ENCODE peak calls at places on chromosomes 7 and 10, in seven cellular contexts. J, H, D, Q, K, E and M are unnamed samples. For H3K36me3, the result is how much of the 10 kb centered on the place peaks cover.

GRCh38 chr7:91265693-91266066 is 1.4 kb downstream of the FZD1 start:
- DNase-seq in J (no peak), H (no peak), D (peak), Q (no peak), K (peak), E (no peak), M (no peak)

GRCh38 chr10:98349508-98349922 is 65.5 kb downstream of the PYROXD2 start:
- DNase-seq in J (peak), H (peak), D (peak), Q (no peak), K (no peak), E (peak), M (no peak)

GRCh38 chr7:1705856-1706255 is 35.8 kb downstream of the ELFN1 start:
- DNase-seq in J (no peak), H (no peak), D (no peak), Q (peak), K (no peak), E (no peak), M (no peak)

GRCh38 chr7:38222481-38223096 is 44.5 kb downstream of the STARD3NL start:
- DNase-seq in J (no peak), H (peak), D (no peak), Q (peak), K (peak), E (peak), M (no peak)

GRCh38 chr10:29554660-29555059 is 80.1 kb downstream of the SVIL start:
- DNase-seq in J (no peak), H (peak), D (no peak), Q (no peak), K (peak), E (no peak), M (no peak)

GRCh38 chr7:140732436-140732835 is 35.9 kb downstream of the NDUFB2 start:
- DNase-seq in J (no peak), H (no peak), D (no peak), Q (no peak), K (peak), E (no peak), M (no peak)

GRCh38 chr7:44141221-44141850 is at the start of gene MYL7:
- DNase-seq in J (no peak), H (no peak), D (no peak), Q (peak), K (no peak), E (no peak), M (no peak)

GRCh38 chr7:142654398-142654797 is 94.9 kb upstream of the PRSS1 start:
- DNase-seq in J (no peak), H (no peak), D (no peak), Q (no peak), K (no peak), E (peak), M (no peak)

GRCh38 chr10:87593702-87594101 is 66.0 kb upstream of the PAPSS2 start:
- DNase-seq in J (no peak), H (peak), D (no peak), Q (peak), K (no peak), E (no peak), M (no peak)

GRCh38 chr10:44102726-44103255 is 282.1 kb downstream of the CXCL12 start:
- DNase-seq in J (no peak), H (no peak), D (no peak), Q (no peak), K (no peak), E (no peak), M (no peak)

GRCh38 chr7:82745117-82745516 is 301.5 kb upstream of the CACNA2D1 start:
- DNase-seq in J (no peak), H (peak), D (no peak), Q (no peak), K (peak), E (no peak), M (no peak)

GRCh38 chr10:109126541-109126940 is 796.8 kb downstream of the XPNPEP1 start:
- DNase-seq in J (no peak), H (no peak), D (no peak), Q (no peak), K (no peak), E (no peak), M (no peak)

GRCh38 chr10:74244097-74244685 is 93.2 kb downstream of the ADK start:
- DNase-seq in J (no peak), H (peak), D (no peak), Q (peak), K (peak), E (peak), M (peak)

GRCh38 chr10:118960166-118961090 is 69.1 kb upstream of the NANOS1 start:
- DNase-seq in J (no peak), H (no peak), D (no peak), Q (no peak), K (no peak), E (peak), M (peak)

GRCh38 chr10:86651631-86652331 is 2.6 kb upstream of the OPN4 start:
- DNase-seq in J (no peak), H (no peak), D (peak), Q (peak), K (no peak), E (no peak), M (no peak)

GRCh38 chr10:110872984-110873569 is 1.3 kb downstream of the PDCD4 start:
- DNase-seq in J (no peak), H (no peak), D (no peak), Q (no peak), K (no peak), E (no peak), M (no peak)

GRCh38 chr7:27102578-27103442 is at the start of gene HOXA2:
- DNase-seq in J (no peak), H (peak), D (peak), Q (no peak), K (no peak), E (no peak), M (no peak)

GRCh38 chr10:65518379-65518778 is 1407.5 kb upstream of the LRRTM3 start:
- DNase-seq in J (no peak), H (no peak), D (no peak), Q (no peak), K (no peak), E (no peak), M (no peak)

GRCh38 chr10:31999261-31999660 is 57.0 kb downstream of the KIF5B start:
- DNase-seq in J (no peak), H (no peak), D (no peak), Q (no peak), K (no peak), E (no peak), M (no peak)

GRCh38 chr10:74099836-74100235 is 50.8 kb downstream of the AP3M1 start:
- DNase-seq in J (no peak), H (no peak), D (no peak), Q (no peak), K (no peak), E (no peak), M (no peak)

GRCh38 chr10:117374506-117375359 is 507 bp downstream of the PDZD8 start:
- DNase-seq in J (peak), H (peak), D (peak), Q (peak), K (peak), E (peak), M (peak)

GRCh38 chr7:78121878-78122277 is 323.3 kb downstream of the PHTF2 start:
- DNase-seq in J (no peak), H (no peak), D (no peak), Q (no peak), K (no peak), E (no peak), M (no peak)

GRCh38 chr10:28217848-28218247 is 85.0 kb downstream of the MPP7 start:
- DNase-seq in J (no peak), H (peak), D (no peak), Q (no peak), K (no peak), E (no peak), M (no peak)

GRCh38 chr7:143884978-143885559 is 16.9 kb downstream of the TCAF1 start:
- DNase-seq in J (peak), H (peak), D (no peak), Q (peak), K (peak), E (peak), M (no peak)

GRCh38 chr7:124310934-124311390 is 278.1 kb upstream of the TMEM229A start:
- DNase-seq in J (no peak), H (peak), D (no peak), Q (no peak), K (no peak), E (no peak), M (no peak)

GRCh38 chr7:41581041-41581440 is 121.8 kb downstream of the INHBA start:
- DNase-seq in J (no peak), H (no peak), D (no peak), Q (no peak), K (no peak), E (no peak), M (no peak)

GRCh38 chr10:117345143-117345542 is 30.1 kb downstream of the PDZD8 start:
- DNase-seq in J (no peak), H (no peak), D (no peak), Q (no peak), K (peak), E (no peak), M (no peak)

GRCh38 chr7:158658475-158658874 is 46.1 kb downstream of the NCAPG2 start:
- DNase-seq in J (no peak), H (no peak), D (no peak), Q (no peak), K (no peak), E (no peak), M (no peak)

GRCh38 chr7:100011516-100011915 is 3.9 kb upstream of the ZKSCAN1 start:
- DNase-seq in J (no peak), H (no peak), D (no peak), Q (no peak), K (no peak), E (no peak), M (no peak)

GRCh38 chr10:36759111-36759805 is 366.1 kb upstream of the ANKRD30A start:
- DNase-seq in J (no peak), H (peak), D (no peak), Q (no peak), K (no peak), E (no peak), M (no peak)

GRCh38 chr10:78931333-78932083 is 137.3 kb upstream of the ZMIZ1 start:
- DNase-seq in J (peak), H (peak), D (peak), Q (peak), K (no peak), E (peak), M (no peak)

GRCh38 chr7:68963547-68963946 is 634.7 kb upstream of the AUTS2 start:
- DNase-seq in J (no peak), H (peak), D (no peak), Q (no peak), K (no peak), E (no peak), M (no peak)

GRCh38 chr7:43554423-43554822 is 28.5 kb upstream of the STK17A start:
- DNase-seq in J (no peak), H (no peak), D (no peak), Q (no peak), K (peak), E (no peak), M (no peak)

GRCh38 chr10:48896756-48897437 is 42.7 kb downstream of the LRRC18 start:
- DNase-seq in J (no peak), H (no peak), D (no peak), Q (no peak), K (no peak), E (no peak), M (no peak)

GRCh38 chr7:13882051-13882450 is 107.4 kb downstream of the ETV1 start:
- DNase-seq in J (no peak), H (no peak), D (no peak), Q (no peak), K (no peak), E (no peak), M (no peak)

GRCh38 chr7:16918288-16918895 is 36.6 kb upstream of the AGR3 start:
- DNase-seq in J (no peak), H (peak), D (no peak), Q (peak), K (peak), E (peak), M (no peak)

DNA sequence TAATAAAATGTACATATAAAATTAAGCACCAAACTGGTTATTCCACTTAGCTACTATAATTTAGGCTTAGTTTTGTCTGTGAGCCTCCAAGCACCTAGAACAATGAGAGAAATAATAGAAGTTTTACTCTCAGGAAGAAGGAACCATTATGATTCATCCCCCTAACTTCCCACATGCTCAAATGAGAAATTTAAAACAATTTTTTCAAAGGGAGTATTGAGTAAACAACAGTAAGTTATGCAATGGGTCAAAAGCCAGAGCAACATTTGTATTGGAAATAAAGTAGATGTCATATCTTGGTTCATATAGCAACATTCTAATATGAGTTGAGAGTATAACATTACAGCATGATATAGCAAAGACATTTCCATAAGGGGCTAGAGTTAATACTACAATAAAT is 32.1 kb downstream of the CPED1 start:
- DNase-seq in J (no peak), H (peak), D (no peak), Q (no peak), K (no peak), E (no peak), M (no peak)
- H3K36me3 ChIP-seq in J (under half), H (under half), D (under half), Q (under half), K (under half), E (under half), M (under half)

DNA sequence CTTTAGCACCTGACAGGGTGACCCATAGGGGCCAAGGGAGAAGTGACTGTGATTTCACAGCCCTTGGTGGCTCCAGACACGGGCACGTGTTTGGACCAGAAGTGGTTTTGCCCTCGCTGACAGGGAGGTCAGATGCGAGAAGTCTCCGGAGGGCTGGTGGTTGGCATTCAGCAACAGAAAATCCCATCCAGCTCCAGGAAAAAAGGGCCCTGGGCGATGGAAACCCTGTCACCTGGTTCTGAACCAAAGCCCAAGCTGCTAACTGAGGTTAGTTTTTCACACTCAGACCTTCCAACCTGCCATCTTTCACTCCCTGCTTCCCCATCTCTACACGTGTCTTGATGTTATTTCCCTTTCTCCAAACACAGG is 272.9 kb downstream of the TRIL start:
- DNase-seq in J (peak), H (no peak), D (peak), Q (peak), K (no peak), E (peak), M (no peak)
- H3K4me3 ChIP-seq in J (peak), H (no peak), D (no peak), Q (peak), K (peak), E (no peak), M (no peak)

GRCh38 chr10:70684374-70684773 is 12.1 kb downstream of the ADAMTS14 start:
- DNase-seq in J (no peak), H (no peak), D (no peak), Q (no peak), K (no peak), E (no peak), M (no peak)

GRCh38 chr10:70682920-70683600 is 10.8 kb downstream of the ADAMTS14 start:
- DNase-seq in J (no peak), H (no peak), D (no peak), Q (no peak), K (no peak), E (no peak), M (no peak)

GRCh38 chr10:70683601-70684329 is 11.5 kb downstream of the ADAMTS14 start:
- DNase-seq in J (no peak), H (no peak), D (no peak), Q (no peak), K (no peak), E (no peak), M (no peak)

GRCh38 chr10:70684841-70685457 is 12.6 kb downstream of the ADAMTS14 start:
- DNase-seq in J (no peak), H (no peak), D (no peak), Q (no peak), K (no peak), E (no peak), M (no peak)

DNA sequence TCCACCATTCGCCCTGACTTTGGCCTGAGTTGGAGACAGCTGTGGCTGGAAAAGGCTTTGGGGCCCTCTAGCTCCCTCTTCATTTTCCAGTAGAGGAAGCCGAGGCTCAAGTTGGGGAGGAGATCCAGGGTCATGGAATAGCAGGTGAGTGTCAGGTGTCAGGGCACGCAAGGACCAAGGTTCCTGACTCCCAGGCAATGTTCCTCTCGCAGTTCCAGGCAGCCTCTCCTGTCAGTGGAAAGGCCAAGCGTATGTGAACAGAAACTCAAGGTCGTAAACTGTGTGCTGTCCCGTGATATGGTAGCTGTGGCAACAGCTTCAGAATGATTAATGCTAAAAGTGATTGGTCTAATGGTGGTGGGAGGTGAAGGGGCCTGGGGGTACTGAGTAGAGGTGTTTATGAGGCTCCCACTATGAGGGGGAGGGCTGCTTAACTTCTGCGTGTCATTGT is 13.2 kb downstream of the ADAMTS14 start:
- DNase-seq in J (no peak), H (no peak), D (no peak), Q (no peak), K (no peak), E (no peak), M (no peak)
- TF ChIP-seq CTCF in J (no peak), H (no peak), D (no peak), Q (no peak), K (peak), E (no peak), M (no peak)

GRCh38 chr7:122123746-122124145 is 20.3 kb downstream of the AASS start:
- DNase-seq in J (no peak), H (peak), D (no peak), Q (no peak), K (no peak), E (no peak), M (no peak)
- H3K36me3 ChIP-seq in J (under half), H (under half), D (under half), Q (under half), K (half or more), E (under half), M (under half)

DNA sequence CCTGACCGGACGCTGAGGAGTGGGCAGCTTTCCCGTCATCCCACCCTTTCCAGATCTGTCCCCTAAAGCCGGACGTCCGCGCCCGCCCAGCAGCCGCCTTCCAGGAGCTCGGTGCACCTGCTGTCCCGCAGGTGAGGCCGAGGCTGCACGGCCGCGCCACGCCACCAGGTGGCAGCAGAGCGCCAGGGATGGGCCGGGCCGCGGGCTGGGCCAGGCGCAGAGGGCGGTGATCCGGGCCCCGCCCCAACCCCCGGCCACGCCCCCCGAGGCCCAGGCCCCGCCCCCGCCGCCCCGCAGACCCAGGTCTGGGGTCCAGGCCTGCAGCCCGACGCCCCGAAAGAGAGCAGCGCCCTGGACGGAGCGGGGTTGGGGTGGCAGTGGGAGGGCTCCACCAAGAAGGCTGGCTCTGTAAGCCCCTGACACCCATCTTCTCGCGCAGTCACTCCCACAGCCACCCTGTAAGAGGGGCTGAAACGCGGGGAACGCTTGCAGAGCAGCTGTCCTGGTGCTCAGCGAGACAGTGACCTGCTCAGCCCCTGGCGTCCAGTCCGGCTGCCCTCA is 32.2 kb downstream of the FOXL3 start:
- DNase-seq in J (peak), H (peak), D (peak), Q (peak), K (peak), E (peak), M (peak)
- H3K4me3 ChIP-seq in J (peak), H (no peak), D (no peak), Q (peak), K (peak), E (no peak), M (no peak)